ENCODE peak calls at places on chromosomes 1 and 21, in six cellular contexts. A is GM12878, V is K562, Z is GM12892, G is SK-N-SH, Y is H1. K is an unnamed sample.

GRCh38 chr1:85575363-85575995 is 5.1 kb upstream of the CCN1 start:
- DNase-seq in A (no peak), V (no peak), Z (no peak), G (no peak), Y (peak; percentile 29), K (no peak)

GRCh38 chr1:10751561-10752085 is 44.8 kb downstream of the CASZ1 start:
- DNase-seq in A (no peak), V (no peak), Z (no peak), G (no peak), Y (no peak), K (no peak)

GRCh38 chr1:216457356-216457755 is 34.1 kb upstream of the USH2A start:
- DNase-seq in A (no peak), V (no peak), Z (no peak), G (no peak), Y (no peak), K (no peak)

GRCh38 chr1:27527857-27528700 is 38.1 kb upstream of the WASF2 start:
- DNase-seq in A (no peak), V (peak; percentile 55), Z (peak; percentile 63), G (peak; percentile 79), Y (peak; percentile 82), K (peak; percentile 72)

GRCh38 chr1:162554258-162554657 is 7.3 kb upstream of the UAP1 start:
- DNase-seq in A (no peak), V (no peak), Z (no peak), G (no peak), Y (no peak), K (no peak)

GRCh38 chr1:226149806-226150205 is 36.7 kb downstream of the ACBD3 start:
- DNase-seq in A (no peak), V (no peak), Z (no peak), G (peak; percentile 49), Y (no peak), K (no peak)

GRCh38 chr1:205678286-205679111 is 1.8 kb downstream of the SLC45A3 start:
- DNase-seq in A (no peak), V (peak; percentile 88), Z (no peak), G (no peak), Y (no peak), K (no peak)

GRCh38 chr1:156781585-156782186 is 14.4 kb downstream of the PRCC start:
- DNase-seq in A (no peak), V (no peak), Z (no peak), G (no peak), Y (no peak), K (no peak)

GRCh38 chr1:25711555-25712298 is 88.3 kb upstream of the SELENON start:
- DNase-seq in A (no peak), V (peak; percentile 49), Z (no peak), G (no peak), Y (no peak), K (no peak)

GRCh38 chr1:162722036-162722435 is 68.5 kb upstream of the HSD17B7 start:
- DNase-seq in A (no peak), V (no peak), Z (no peak), G (no peak), Y (no peak), K (no peak)

GRCh38 chr1:61606448-61607312 is 118.3 kb downstream of the TM2D1 start:
- DNase-seq in A (no peak), V (no peak), Z (no peak), G (no peak), Y (no peak), K (no peak)

GRCh38 chr1:32859915-32860314 is 10.8 kb downstream of the FNDC5 start:
- DNase-seq in A (no peak), V (no peak), Z (no peak), G (no peak), Y (no peak), K (no peak)

GRCh38 chr1:198167436-198167934 is 10.7 kb downstream of the NEK7 start:
- DNase-seq in A (peak; percentile 85), V (peak; percentile 36), Z (no peak), G (no peak), Y (no peak), K (no peak)

GRCh38 chr1:205977348-205978014 is 25.7 kb downstream of the RAB7B start:
- DNase-seq in A (peak; percentile 23), V (peak; percentile 92), Z (peak; percentile 72), G (peak; percentile 82), Y (peak; percentile 85), K (peak; percentile 67)

GRCh38 chr1:2801535-2802291 is at the start of gene TTC34:
- DNase-seq in A (no peak), V (peak; percentile 88), Z (no peak), G (peak; percentile 76), Y (no peak), K (peak; percentile 88)

GRCh38 chr1:155064109-155064812 is 721 bp downstream of the EFNA4 start:
- DNase-seq in A (no peak), V (no peak), Z (no peak), G (peak; percentile 83), Y (no peak), K (no peak)

GRCh38 chr1:11940260-11940921 is 5.9 kb downstream of the PLOD1 start:
- DNase-seq in A (no peak), V (no peak), Z (no peak), G (peak; percentile 90), Y (no peak), K (no peak)

GRCh38 chr1:230568008-230568407 is 74.3 kb upstream of the COG2 start:
- DNase-seq in A (no peak), V (no peak), Z (no peak), G (no peak), Y (peak; percentile 46), K (no peak)

GRCh38 chr1:7808253-7808844 is 24.3 kb downstream of the PER3 start:
- DNase-seq in A (no peak), V (peak; percentile 21), Z (no peak), G (peak; percentile 40), Y (no peak), K (no peak)

GRCh38 chr1:25799346-25799720 is 660 bp upstream of the SELENON start:
- DNase-seq in A (no peak), V (no peak), Z (no peak), G (peak; percentile 43), Y (no peak), K (no peak)

GRCh38 chr21:46154155-46154954 is 1.0 kb downstream of the FTCD start:
- DNase-seq in A (no peak), V (no peak), Z (no peak), G (no peak), Y (peak; percentile 49), K (no peak)

GRCh38 chr1:54969879-54970278 is 10.5 kb upstream of the TMEM61 start:
- DNase-seq in A (no peak), V (no peak), Z (no peak), G (no peak), Y (no peak), K (no peak)

GRCh38 chr1:7576946-7577657 is 194.0 kb upstream of the VAMP3 start:
- DNase-seq in A (no peak), V (peak; percentile 55), Z (no peak), G (no peak), Y (no peak), K (no peak)

GRCh38 chr21:41411449-41412089 is 14.5 kb upstream of the MX1 start:
- DNase-seq in A (peak; percentile 40), V (no peak), Z (no peak), G (no peak), Y (peak; percentile 60), K (no peak)

GRCh38 chr1:151106891-151107290 is 36.3 kb downstream of the GABPB2 start:
- DNase-seq in A (no peak), V (no peak), Z (no peak), G (no peak), Y (no peak), K (no peak)

GRCh38 chr21:26739189-26739588 is 106.0 kb downstream of the ADAMTS1 start:
- DNase-seq in A (no peak), V (no peak), Z (no peak), G (no peak), Y (no peak), K (no peak)

GRCh38 chr1:198492872-198493271 is 47.6 kb downstream of the ATP6V1G3 start:
- DNase-seq in A (no peak), V (no peak), Z (no peak), G (no peak), Y (no peak), K (no peak)

GRCh38 chr1:80994934-80995333 is 805.8 kb upstream of the ADGRL2 start:
- DNase-seq in A (no peak), V (no peak), Z (no peak), G (no peak), Y (no peak), K (no peak)

GRCh38 chr1:68293122-68293521 is 60.8 kb upstream of the WLS start:
- DNase-seq in A (no peak), V (no peak), Z (no peak), G (no peak), Y (no peak), K (no peak)

GRCh38 chr1:22261580-22261979 is 118.7 kb upstream of the WNT4 start:
- DNase-seq in A (no peak), V (no peak), Z (no peak), G (no peak), Y (no peak), K (no peak)

GRCh38 chr1:107787299-107787698 is 177.7 kb downstream of the VAV3 start:
- DNase-seq in A (no peak), V (no peak), Z (no peak), G (no peak), Y (no peak), K (no peak)

GRCh38 chr1:119141020-119141424 is 569 bp upstream of the WARS2 start:
- DNase-seq in A (peak; percentile 7), V (no peak), Z (no peak), G (no peak), Y (peak; percentile 66), K (no peak)
- TF ChIP-seq TAF1 in A (no peak), V (no peak), Z (no peak), G (no peak), Y (no peak), K (no peak)

GRCh38 chr1:115134850-115135484 is 45.7 kb upstream of the TSPAN2 start:
- DNase-seq in A (no peak), V (no peak), Z (no peak), G (no peak), Y (no peak), K (no peak)

GRCh38 chr1:115136706-115137105 is 47.4 kb upstream of the TSPAN2 start:
- DNase-seq in A (no peak), V (no peak), Z (no peak), G (no peak), Y (no peak), K (no peak)

GRCh38 chr1:115137191-115137590 is 47.9 kb upstream of the TSPAN2 start:
- DNase-seq in A (no peak), V (no peak), Z (no peak), G (no peak), Y (no peak), K (no peak)

GRCh38 chr1:115135681-115136080 is 46.4 kb upstream of the TSPAN2 start:
- DNase-seq in A (no peak), V (no peak), Z (no peak), G (no peak), Y (no peak), K (no peak)

GRCh38 chr1:115136106-115136505 is 46.8 kb upstream of the TSPAN2 start:
- DNase-seq in A (no peak), V (no peak), Z (no peak), G (no peak), Y (no peak), K (no peak)
- TF ChIP-seq TAF1 in A (no peak), V (no peak), Z (no peak), G (no peak), Y (no peak), K (no peak)

GRCh38 chr1:178551940-178552339 is 39.0 kb downstream of the TEX35 start:
- DNase-seq in A (no peak), V (no peak), Z (no peak), G (no peak), Y (no peak), K (no peak)
- TF ChIP-seq TAF1 in A (no peak), V (no peak), Z (no peak), G (no peak), Y (no peak), K (no peak)

GRCh38 chr21:37281579-37281978 is 14.4 kb upstream of the VPS26C start:
- DNase-seq in A (no peak), V (no peak), Z (no peak), G (no peak), Y (no peak), K (no peak)
- TF ChIP-seq TAF1 in A (no peak), V (no peak), Z (no peak), G (no peak), Y (no peak), K (no peak)

K was measured in GM12891.